ENCODE peak calls at places on chromosomes 12 and 14, in five cellular contexts. One of them, this sample, is unnamed.

GRCh38 chr12:8819676-8819980 is 2.8 kb upstream of the A2ML1 start:
- DNase-seq in adrenal gland: no peak
- DNase-seq in right lobe of liver: no peak
- DNase-seq in CD4-positive, alpha-beta T cell: no peak
- DNase-seq in WERI-Rb-1: no peak
- DNase-seq in this sample: no peak

GRCh38 chr12:50841654-50842531 is 833 bp upstream of the TMPRSS12 start:
- DNase-seq in adrenal gland: no peak
- DNase-seq in right lobe of liver: no peak
- DNase-seq in CD4-positive, alpha-beta T cell: no peak
- DNase-seq in WERI-Rb-1: no peak
- DNase-seq in this sample: no peak

GRCh38 chr12:23949212-23950010 is at the start of gene SOX5:
- DNase-seq in adrenal gland: no peak
- DNase-seq in right lobe of liver: peak; percentile 19
- DNase-seq in CD4-positive, alpha-beta T cell: no peak
- DNase-seq in WERI-Rb-1: peak; percentile 70
- DNase-seq in this sample: no peak

GRCh38 chr12:116381744-116382455 is 104.4 kb upstream of the MED13L start:
- DNase-seq in adrenal gland: no peak
- DNase-seq in right lobe of liver: no peak
- DNase-seq in CD4-positive, alpha-beta T cell: no peak
- DNase-seq in WERI-Rb-1: peak; percentile 40
- DNase-seq in this sample: no peak

GRCh38 chr14:102583726-102584125 is 8.7 kb upstream of the RCOR1 start:
- DNase-seq in adrenal gland: no peak
- DNase-seq in right lobe of liver: no peak
- DNase-seq in CD4-positive, alpha-beta T cell: no peak
- DNase-seq in WERI-Rb-1: no peak
- DNase-seq in this sample: no peak

GRCh38 chr12:51222461-51222860 is 4.6 kb upstream of the POU6F1 start:
- DNase-seq in adrenal gland: no peak
- DNase-seq in right lobe of liver: no peak
- DNase-seq in CD4-positive, alpha-beta T cell: no peak
- DNase-seq in WERI-Rb-1: no peak
- DNase-seq in this sample: no peak

GRCh38 chr12:58765653-58766554 is 154.4 kb downstream of the LRIG3 start:
- DNase-seq in adrenal gland: no peak
- DNase-seq in right lobe of liver: no peak
- DNase-seq in CD4-positive, alpha-beta T cell: no peak
- DNase-seq in WERI-Rb-1: no peak
- DNase-seq in this sample: no peak

GRCh38 chr14:37550511-37550910 is 44.5 kb downstream of the FOXA1 start:
- DNase-seq in adrenal gland: no peak
- DNase-seq in right lobe of liver: no peak
- DNase-seq in CD4-positive, alpha-beta T cell: no peak
- DNase-seq in WERI-Rb-1: no peak
- DNase-seq in this sample: no peak

GRCh38 chr12:1591029-1591428 is 3.4 kb downstream of the FBXL14 start:
- DNase-seq in adrenal gland: no peak
- DNase-seq in right lobe of liver: no peak
- DNase-seq in CD4-positive, alpha-beta T cell: peak; percentile 28
- DNase-seq in WERI-Rb-1: no peak
- DNase-seq in this sample: no peak

GRCh38 chr12:45243963-45244362 is 28.1 kb downstream of the ANO6 start:
- DNase-seq in adrenal gland: no peak
- DNase-seq in right lobe of liver: no peak
- DNase-seq in CD4-positive, alpha-beta T cell: no peak
- DNase-seq in WERI-Rb-1: no peak
- DNase-seq in this sample: no peak
- H3K27ac ChIP-seq in adrenal gland: no peak overlapping the region
- H3K27ac ChIP-seq in right lobe of liver: no peak overlapping the region
- H3K27ac ChIP-seq in CD4-positive, alpha-beta T cell: no peak overlapping the region
- H3K27ac ChIP-seq in WERI-Rb-1: no peak overlapping the region
- H3K27ac ChIP-seq in this sample: no peak overlapping the region

GRCh38 chr12:132507656-132508055 is 17.7 kb downstream of the FBRSL1 start:
- DNase-seq in adrenal gland: no peak
- DNase-seq in right lobe of liver: no peak
- DNase-seq in CD4-positive, alpha-beta T cell: no peak
- DNase-seq in WERI-Rb-1: peak; percentile 80
- DNase-seq in this sample: no peak
- H3K27ac ChIP-seq in adrenal gland: peak overlapping the region; percentile 80
- H3K27ac ChIP-seq in right lobe of liver: no peak overlapping the region
- H3K27ac ChIP-seq in CD4-positive, alpha-beta T cell: no peak overlapping the region
- H3K27ac ChIP-seq in WERI-Rb-1: peak overlapping the region; percentile 89
- H3K27ac ChIP-seq in this sample: peak overlapping the region; percentile 61

GRCh38 chr14:72763892-72764291 is 130.0 kb downstream of the DPF3 start:
- DNase-seq in adrenal gland: peak; percentile 29
- DNase-seq in right lobe of liver: no peak
- DNase-seq in CD4-positive, alpha-beta T cell: no peak
- DNase-seq in WERI-Rb-1: no peak
- DNase-seq in this sample: no peak

GRCh38 chr14:72771561-72771960 is 122.3 kb downstream of the DPF3 start:
- DNase-seq in adrenal gland: peak; percentile 36
- DNase-seq in right lobe of liver: no peak
- DNase-seq in CD4-positive, alpha-beta T cell: no peak
- DNase-seq in WERI-Rb-1: no peak
- DNase-seq in this sample: no peak

GRCh38 chr14:72766296-72766695 is 127.6 kb downstream of the DPF3 start:
- DNase-seq in adrenal gland: no peak
- DNase-seq in right lobe of liver: no peak
- DNase-seq in CD4-positive, alpha-beta T cell: no peak
- DNase-seq in WERI-Rb-1: no peak
- DNase-seq in this sample: no peak
- H3K27ac ChIP-seq in adrenal gland: no peak overlapping the region
- H3K27ac ChIP-seq in right lobe of liver: no peak overlapping the region
- H3K27ac ChIP-seq in CD4-positive, alpha-beta T cell: no peak overlapping the region
- H3K27ac ChIP-seq in WERI-Rb-1: no peak overlapping the region
- H3K27ac ChIP-seq in this sample: no peak overlapping the region

GRCh38 chr12:96447256-96447655 is 42.1 kb upstream of the CFAP54 start:
- DNase-seq in adrenal gland: no peak
- DNase-seq in right lobe of liver: no peak
- DNase-seq in CD4-positive, alpha-beta T cell: no peak
- DNase-seq in WERI-Rb-1: no peak
- DNase-seq in this sample: no peak

GRCh38 chr12:96445743-96446655 is 43.4 kb upstream of the CFAP54 start:
- DNase-seq in adrenal gland: peak; percentile 53
- DNase-seq in right lobe of liver: no peak
- DNase-seq in CD4-positive, alpha-beta T cell: peak; percentile 13
- DNase-seq in WERI-Rb-1: no peak
- DNase-seq in this sample: no peak

GRCh38 chr12:96441811-96442210 is 41.6 kb upstream of the CDK17 start:
- DNase-seq in adrenal gland: no peak
- DNase-seq in right lobe of liver: no peak
- DNase-seq in CD4-positive, alpha-beta T cell: no peak
- DNase-seq in WERI-Rb-1: no peak
- DNase-seq in this sample: no peak

GRCh38 chr12:96444403-96444802 is 44.2 kb upstream of the CDK17 start:
- DNase-seq in adrenal gland: no peak
- DNase-seq in right lobe of liver: no peak
- DNase-seq in CD4-positive, alpha-beta T cell: no peak
- DNase-seq in WERI-Rb-1: no peak
- DNase-seq in this sample: no peak

GRCh38 chr12:96442906-96443305 is 42.7 kb upstream of the CDK17 start:
- DNase-seq in adrenal gland: no peak
- DNase-seq in right lobe of liver: no peak
- DNase-seq in CD4-positive, alpha-beta T cell: no peak
- DNase-seq in WERI-Rb-1: no peak
- DNase-seq in this sample: no peak
- H3K27ac ChIP-seq in adrenal gland: no peak overlapping the region
- H3K27ac ChIP-seq in right lobe of liver: no peak overlapping the region
- H3K27ac ChIP-seq in CD4-positive, alpha-beta T cell: no peak overlapping the region
- H3K27ac ChIP-seq in WERI-Rb-1: no peak overlapping the region
- H3K27ac ChIP-seq in this sample: no peak overlapping the region